ENCODE peak calls at places on chromosome 11, in six cellular contexts. One of them, this sample, is unnamed.

GRCh38 chr11:109237636-109238035 is 184.4 kb upstream of the C11orf87 start:
- DNase-seq in SK-MEL-5: no peak
- DNase-seq in H9: no peak
- DNase-seq in K562: no peak
- DNase-seq in fibroblast of pulmonary artery: no peak
- DNase-seq in fibroblast of the aortic adventitia: no peak
- DNase-seq in this sample: no peak

GRCh38 chr11:110571286-110571685 is 141.0 kb downstream of the ARHGAP20 start:
- DNase-seq in SK-MEL-5: no peak
- DNase-seq in H9: no peak
- DNase-seq in K562: no peak
- DNase-seq in fibroblast of pulmonary artery: no peak
- DNase-seq in fibroblast of the aortic adventitia: no peak
- DNase-seq in this sample: no peak

GRCh38 chr11:46489668-46490560 is 98.3 kb upstream of the CHRM4 start:
- DNase-seq in SK-MEL-5: peak
- DNase-seq in H9: peak
- DNase-seq in K562: peak
- DNase-seq in fibroblast of pulmonary artery: peak
- DNase-seq in fibroblast of the aortic adventitia: peak
- DNase-seq in this sample: no peak

GRCh38 chr11:88170680-88171079 is 4.6 kb downstream of the RAB38 start:
- DNase-seq in SK-MEL-5: no peak
- DNase-seq in H9: no peak
- DNase-seq in K562: no peak
- DNase-seq in fibroblast of pulmonary artery: no peak
- DNase-seq in fibroblast of the aortic adventitia: no peak
- DNase-seq in this sample: no peak

GRCh38 chr11:60938500-60938899 is 13.5 kb downstream of the SLC15A3 start:
- DNase-seq in SK-MEL-5: no peak
- DNase-seq in H9: no peak
- DNase-seq in K562: no peak
- DNase-seq in fibroblast of pulmonary artery: no peak
- DNase-seq in fibroblast of the aortic adventitia: no peak
- DNase-seq in this sample: no peak

GRCh38 chr11:128342511-128343133 is 244.7 kb downstream of the ETS1 start:
- DNase-seq in SK-MEL-5: no peak
- DNase-seq in H9: no peak
- DNase-seq in K562: no peak
- DNase-seq in fibroblast of pulmonary artery: peak
- DNase-seq in fibroblast of the aortic adventitia: peak
- DNase-seq in this sample: peak

GRCh38 chr11:109604506-109604905 is 182.5 kb downstream of the C11orf87 start:
- DNase-seq in SK-MEL-5: no peak
- DNase-seq in H9: no peak
- DNase-seq in K562: no peak
- DNase-seq in fibroblast of pulmonary artery: peak
- DNase-seq in fibroblast of the aortic adventitia: peak
- DNase-seq in this sample: no peak

GRCh38 chr11:43376594-43376993 is 17.9 kb downstream of the TTC17 start:
- DNase-seq in SK-MEL-5: no peak
- DNase-seq in H9: no peak
- DNase-seq in K562: no peak
- DNase-seq in fibroblast of pulmonary artery: peak
- DNase-seq in fibroblast of the aortic adventitia: peak
- DNase-seq in this sample: no peak

GRCh38 chr11:134373591-134374052 is 38.4 kb downstream of the B3GAT1 start:
- DNase-seq in SK-MEL-5: no peak
- DNase-seq in H9: no peak
- DNase-seq in K562: no peak
- DNase-seq in fibroblast of pulmonary artery: no peak
- DNase-seq in fibroblast of the aortic adventitia: no peak
- DNase-seq in this sample: no peak

This sample was measured in GM12891.